ENCODE peak calls at places on chromosomes 16 and 17, in eight cellular contexts. L is H54, A is NT2/D1, H is SW 1271, T is iris pigment epithelial cell, Q is T-cell, M is progenitor cell of endocrine pancreas, Y is type B pancreatic cell. J is an unnamed sample.

GRCh38 chr17:61986898-61987297 is 59.1 kb upstream of the INTS2 start:
- DNase-seq in A (no peak), H (no peak), Q (no peak), M (no peak), L (no peak), T (no peak), Y (no peak), J (no peak)

GRCh38 chr16:29830774-29831173 is 10.5 kb downstream of the MVP start:
- DNase-seq in M (no peak), A (no peak), Q (no peak), L (no peak), T (no peak), H (no peak), Y (no peak), J (no peak)

GRCh38 chr17:15659236-15659635 is 24.9 kb downstream of the TRIM16 start:
- DNase-seq in Q (no peak), M (no peak), A (no peak), T (no peak), L (no peak), H (no peak), Y (no peak), J (no peak)

GRCh38 chr16:89922884-89923639 is at the start of gene TUBB3:
- DNase-seq in H (peak), Y (peak), T (peak), Q (no peak), L (peak), A (no peak), M (peak), J (no peak)

GRCh38 chr17:1628856-1629646 is 417 bp upstream of the SLC43A2 start:
- DNase-seq in Y (peak), T (peak), M (peak), L (peak), A (peak), Q (peak), H (peak), J (peak)

GRCh38 chr16:88649924-88650748 is 717 bp downstream of the CYBA start:
- DNase-seq in T (peak), M (no peak), H (no peak), A (no peak), L (no peak), Q (no peak), Y (no peak), J (no peak)

GRCh38 chr16:89922477-89922883 is 662 bp upstream of the TUBB3 start:
- DNase-seq in H (peak), L (peak), A (no peak), Y (no peak), M (peak), T (peak), Q (no peak), J (peak)

GRCh38 chr17:74524751-74525725 is 6.2 kb downstream of the CD300LB start:
- DNase-seq in Q (no peak), T (no peak), L (no peak), M (no peak), A (no peak), H (no peak), Y (peak), J (no peak)

GRCh38 chr16:80208015-80208414 is 332.8 kb upstream of the DYNLRB2 start:
- DNase-seq in Y (no peak), H (no peak), Q (no peak), L (no peak), A (no peak), M (no peak), T (no peak), J (no peak)

GRCh38 chr16:81499576-81500380 is 55.2 kb downstream of the CMIP start:
- DNase-seq in T (no peak), L (no peak), Q (no peak), H (no peak), A (no peak), Y (no peak), M (no peak), J (no peak)

GRCh38 chr16:58462997-58463891 is 36.7 kb upstream of the NDRG4 start:
- DNase-seq in Q (no peak), L (no peak), M (peak), A (no peak), Y (no peak), T (no peak), H (no peak), J (no peak)

GRCh38 chr17:63645775-63646491 is 23.7 kb downstream of the MAP3K3 start:
- DNase-seq in L (no peak), Y (no peak), H (no peak), A (no peak), M (no peak), Q (no peak), T (no peak), J (no peak)

GRCh38 chr16:2004795-2005517 is 4.7 kb downstream of the ZNF598 start:
- DNase-seq in M (no peak), Q (no peak), A (no peak), L (no peak), H (no peak), Y (no peak), T (no peak), J (no peak)